ENCODE peak calls at places on chromosomes 12 and 14, in four cellular contexts. D, S, Q and B are unnamed samples.

GRCh38 chr14:106442857-106443256 is 916.5 kb downstream of the TMEM121 start:
- DNase-seq in D (no peak), Q (peak; percentile 53), S (no peak), B (no peak)

GRCh38 chr12:52756281-52756960 is 20.7 kb downstream of the KRT76 start:
- DNase-seq in S (no peak), D (no peak), Q (no peak), B (no peak)

GRCh38 chr14:71466942-71467341 is 465.3 kb upstream of the RGS6 start:
- DNase-seq in S (no peak), Q (no peak), D (no peak), B (no peak)

GRCh38 chr12:109815874-109816617 is 17.2 kb downstream of the TRPV4 start:
- DNase-seq in S (no peak), D (no peak), Q (no peak), B (no peak)

GRCh38 chr14:104687601-104688504 is 1.6 kb upstream of the INF2 start:
- DNase-seq in S (peak; percentile 53), Q (no peak), D (peak; percentile 58), B (no peak)

GRCh38 chr14:96104469-96105057 is 65.4 kb downstream of the C14orf132 start:
- DNase-seq in S (peak; percentile 98), D (peak; percentile 87), Q (no peak), B (peak; percentile 65)

GRCh38 chr14:43168374-43168925 is 1338.6 kb downstream of the FSCB start:
- DNase-seq in S (no peak), Q (no peak), D (no peak), B (no peak)

GRCh38 chr12:95789126-95790024 is 1.2 kb downstream of the NTN4 start:
- DNase-seq in D (no peak), S (no peak), Q (no peak), B (no peak)

GRCh38 chr12:1117970-1118563 is 127.0 kb downstream of the ERC1 start:
- DNase-seq in Q (peak; percentile 65), D (peak; percentile 76), S (peak; percentile 23), B (peak; percentile 82)

GRCh38 chr14:56181666-56182065 is 63.5 kb downstream of the PELI2 start:
- DNase-seq in Q (no peak), D (no peak), S (no peak), B (no peak)

GRCh38 chr12:41619705-41620104 is 431.6 kb downstream of the PDZRN4 start:
- DNase-seq in S (no peak), Q (no peak), D (no peak), B (no peak)

GRCh38 chr12:67647547-67648305 is 819 bp upstream of the DYRK2 start:
- DNase-seq in Q (peak; percentile 36), S (peak; percentile 84), D (peak; percentile 75), B (peak; percentile 35)
- TF ChIP-seq CTCF in Q (no peak), S (peak; percentile 29), D (peak; percentile 43), B (no peak)

DNA sequence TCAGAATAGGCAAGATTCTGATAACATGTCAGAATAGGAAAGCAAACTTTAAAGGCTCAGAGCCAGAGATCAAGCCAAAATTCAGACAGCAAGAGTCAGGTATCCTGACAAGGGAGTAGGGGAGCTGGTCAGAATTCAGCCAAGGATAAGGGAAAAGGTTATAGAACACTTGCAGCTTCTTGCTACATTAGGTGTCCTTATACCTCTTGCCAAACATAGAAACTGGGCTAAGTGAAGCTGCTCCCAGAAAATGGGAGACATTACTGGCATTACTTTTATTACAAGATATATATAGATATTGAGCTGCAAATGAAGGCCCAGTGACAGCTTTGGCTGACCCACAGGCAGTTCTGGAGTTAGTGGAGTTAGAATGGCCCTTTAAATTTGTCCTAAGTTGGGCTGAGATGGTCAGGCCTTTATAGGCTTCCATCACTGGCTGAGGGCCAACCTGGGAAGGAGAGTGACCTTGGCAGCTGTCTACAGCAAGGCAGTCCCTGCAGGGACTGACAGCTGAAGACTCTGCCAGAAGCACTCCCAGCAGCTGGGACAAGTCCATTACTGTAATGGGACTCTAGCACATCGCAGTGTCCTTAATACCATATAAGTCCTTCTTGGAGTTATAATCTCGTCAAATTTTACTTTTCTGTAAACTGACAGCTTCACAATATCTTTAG is 83.0 kb downstream of the LRRC9 start:
- DNase-seq in D (peak; percentile 16), Q (no peak), S (no peak), B (no peak)
- TF ChIP-seq CTCF in D (no peak), Q (no peak), S (no peak), B (no peak)

GRCh38 chr14:59199205-59199604 is 10.7 kb downstream of the DAAM1 start:
- DNase-seq in Q (no peak), D (no peak), S (no peak), B (no peak)
- TF ChIP-seq CTCF in Q (no peak), D (no peak), S (peak; percentile 14), B (no peak)

GRCh38 chr14:60327447-60328331 is 78.7 kb downstream of the PPM1A start:
- DNase-seq in D (peak; percentile 43), Q (peak; percentile 26), S (peak; percentile 11), B (no peak)
- TF ChIP-seq CTCF in D (no peak), Q (no peak), S (no peak), B (no peak)

DNA sequence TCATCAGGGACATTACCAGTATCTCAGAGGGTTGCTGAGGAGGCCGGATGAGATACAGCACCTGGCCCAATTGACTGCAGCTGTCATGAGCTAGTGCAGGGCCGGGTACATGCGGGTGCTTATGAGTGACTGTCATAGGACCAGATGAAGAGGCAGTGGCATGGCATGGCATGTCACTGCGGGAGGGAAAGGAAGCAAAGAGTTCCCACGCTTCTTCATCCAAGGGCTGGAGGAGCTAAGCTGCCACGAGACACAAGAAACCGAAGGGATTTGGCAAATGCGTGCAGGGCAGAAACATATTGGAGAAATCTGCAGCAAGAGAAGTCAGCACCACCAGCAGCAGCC is 10.7 kb upstream of the GPX2 start:
- DNase-seq in D (no peak), Q (no peak), S (no peak), B (no peak)
- TF ChIP-seq CTCF in D (no peak), Q (no peak), S (no peak), B (no peak)

GRCh38 chr12:43912851-43913250 is 77.0 kb downstream of the TMEM117 start:
- DNase-seq in Q (no peak), S (no peak), D (no peak), B (no peak)

GRCh38 chr12:43914391-43914790 is 78.5 kb downstream of the TMEM117 start:
- DNase-seq in Q (no peak), S (no peak), D (no peak), B (no peak)

GRCh38 chr12:43917896-43918295 is 82.0 kb downstream of the TMEM117 start:
- DNase-seq in Q (no peak), D (no peak), S (no peak), B (no peak)

DNA sequence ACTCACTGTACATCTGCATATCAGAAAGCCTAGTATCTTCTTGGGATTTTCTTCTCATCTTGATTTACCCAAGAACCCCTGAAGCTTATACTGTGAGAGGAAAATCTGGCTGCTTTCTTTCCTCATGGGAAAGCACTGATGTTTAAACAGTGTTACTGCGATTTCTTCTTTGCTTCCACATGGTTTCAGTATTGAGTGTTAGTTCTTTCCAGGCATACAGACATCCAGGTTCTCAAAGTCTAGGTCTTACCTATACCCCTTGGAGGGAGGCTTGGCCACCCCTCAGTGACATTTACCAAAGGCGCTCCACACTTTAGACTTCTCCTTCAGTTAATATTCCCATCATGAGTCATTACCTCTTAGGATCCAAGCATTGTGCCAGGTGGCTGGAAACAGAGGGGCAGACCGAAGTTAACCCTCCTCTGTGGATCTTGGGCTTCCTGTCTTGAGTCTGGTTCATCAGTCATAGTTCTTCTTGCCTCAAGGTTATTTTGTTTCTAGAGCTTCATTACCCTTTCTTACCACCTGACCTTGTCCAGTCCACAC is 79.1 kb downstream of the TMEM117 start:
- DNase-seq in S (no peak), Q (no peak), D (no peak), B (no peak)
- TF ChIP-seq CTCF in S (peak; percentile 15), Q (no peak), D (no peak), B (no peak)

GRCh38 chr12:88909510-88909909 is 329.2 kb upstream of the KITLG start:
- DNase-seq in D (no peak), S (no peak), Q (no peak), B (no peak)
- TF ChIP-seq CTCF in D (no peak), S (no peak), Q (no peak), B (no peak)